ENCODE peak calls at places on chromosomes 7 and 10, in eight cellular contexts. One of them, this sample, is unnamed.

GRCh38 chr10:23190872-23191763 is 994 bp upstream of the PTF1A start:
- DNase-seq in A549: no peak
- DNase-seq in H9: peak; percentile 51
- DNase-seq in neural progenitor cell: peak; percentile 75
- DNase-seq in SK-N-SH: no peak
- DNase-seq in GM23338: peak; percentile 75
- DNase-seq in GM23248: no peak
- DNase-seq in neuronal stem cell: no peak
- DNase-seq in this sample: peak; percentile 52

GRCh38 chr10:125878957-125879835 is 1.9 kb downstream of the DHX32 start:
- DNase-seq in A549: peak; percentile 75
- DNase-seq in H9: no peak
- DNase-seq in neural progenitor cell: no peak
- DNase-seq in SK-N-SH: no peak
- DNase-seq in GM23338: no peak
- DNase-seq in GM23248: peak; percentile 91
- DNase-seq in neuronal stem cell: no peak
- DNase-seq in this sample: no peak

GRCh38 chr7:33853361-33854062 is 51.8 kb upstream of the BMPER start:
- DNase-seq in A549: no peak
- DNase-seq in H9: no peak
- DNase-seq in neural progenitor cell: no peak
- DNase-seq in SK-N-SH: no peak
- DNase-seq in GM23338: no peak
- DNase-seq in GM23248: peak; percentile 96
- DNase-seq in neuronal stem cell: no peak
- DNase-seq in this sample: no peak

GRCh38 chr7:95608344-95609173 is 12.2 kb upstream of the PDK4 start:
- DNase-seq in A549: peak; percentile 61
- DNase-seq in H9: peak; percentile 57
- DNase-seq in neural progenitor cell: peak; percentile 3
- DNase-seq in SK-N-SH: peak; percentile 28
- DNase-seq in GM23338: peak; percentile 74
- DNase-seq in GM23248: peak; percentile 96
- DNase-seq in neuronal stem cell: peak; percentile 9
- DNase-seq in this sample: peak; percentile 96

GRCh38 chr7:78996013-78996412 is 457.5 kb downstream of the MAGI2 start:
- DNase-seq in A549: no peak
- DNase-seq in H9: no peak
- DNase-seq in neural progenitor cell: no peak
- DNase-seq in SK-N-SH: no peak
- DNase-seq in GM23338: no peak
- DNase-seq in GM23248: no peak
- DNase-seq in neuronal stem cell: no peak
- DNase-seq in this sample: no peak

GRCh38 chr10:33237736-33238624 is 96.5 kb downstream of the NRP1 start:
- DNase-seq in A549: peak; percentile 90
- DNase-seq in H9: no peak
- DNase-seq in neural progenitor cell: no peak
- DNase-seq in SK-N-SH: no peak
- DNase-seq in GM23338: no peak
- DNase-seq in GM23248: peak; percentile 97
- DNase-seq in neuronal stem cell: no peak
- DNase-seq in this sample: peak; percentile 88

GRCh38 chr7:132437730-132438129 is 138.5 kb downstream of the PLXNA4 start:
- DNase-seq in A549: no peak
- DNase-seq in H9: no peak
- DNase-seq in neural progenitor cell: no peak
- DNase-seq in SK-N-SH: no peak
- DNase-seq in GM23338: no peak
- DNase-seq in GM23248: no peak
- DNase-seq in neuronal stem cell: no peak
- DNase-seq in this sample: no peak

GRCh38 chr7:55325371-55325792 is 39.8 kb upstream of the LANCL2 start:
- DNase-seq in A549: no peak
- DNase-seq in H9: no peak
- DNase-seq in neural progenitor cell: no peak
- DNase-seq in SK-N-SH: no peak
- DNase-seq in GM23338: no peak
- DNase-seq in GM23248: peak; percentile 96
- DNase-seq in neuronal stem cell: no peak
- DNase-seq in this sample: peak; percentile 95

GRCh38 chr7:131370523-131370968 is 42.9 kb downstream of the MKLN1 start:
- DNase-seq in A549: no peak
- DNase-seq in H9: peak; percentile 28
- DNase-seq in neural progenitor cell: peak; percentile 21
- DNase-seq in SK-N-SH: no peak
- DNase-seq in GM23338: peak; percentile 77
- DNase-seq in GM23248: peak; percentile 33
- DNase-seq in neuronal stem cell: no peak
- DNase-seq in this sample: no peak

GRCh38 chr10:91198781-91199180 is 21.7 kb upstream of the PCGF5 start:
- DNase-seq in A549: no peak
- DNase-seq in H9: no peak
- DNase-seq in neural progenitor cell: no peak
- DNase-seq in SK-N-SH: no peak
- DNase-seq in GM23338: no peak
- DNase-seq in GM23248: peak; percentile 88
- DNase-seq in neuronal stem cell: no peak
- DNase-seq in this sample: no peak

GRCh38 chr10:124150807-124151417 is 57.5 kb upstream of the CHST15 start:
- DNase-seq in A549: no peak
- DNase-seq in H9: no peak
- DNase-seq in neural progenitor cell: no peak
- DNase-seq in SK-N-SH: no peak
- DNase-seq in GM23338: no peak
- DNase-seq in GM23248: no peak
- DNase-seq in neuronal stem cell: no peak
- DNase-seq in this sample: no peak

GRCh38 chr7:108499575-108499974 is 26.4 kb downstream of the PNPLA8 start:
- DNase-seq in A549: no peak
- DNase-seq in H9: no peak
- DNase-seq in neural progenitor cell: no peak
- DNase-seq in SK-N-SH: no peak
- DNase-seq in GM23338: no peak
- DNase-seq in GM23248: peak; percentile 11
- DNase-seq in neuronal stem cell: no peak
- DNase-seq in this sample: peak; percentile 6

GRCh38 chr7:55148571-55148970 is 129.8 kb downstream of the EGFR start:
- DNase-seq in A549: no peak
- DNase-seq in H9: no peak
- DNase-seq in neural progenitor cell: no peak
- DNase-seq in SK-N-SH: no peak
- DNase-seq in GM23338: no peak
- DNase-seq in GM23248: no peak
- DNase-seq in neuronal stem cell: no peak
- DNase-seq in this sample: no peak

GRCh38 chr10:101759354-101760247 is 16.3 kb downstream of the FGF8 start:
- DNase-seq in A549: no peak
- DNase-seq in H9: peak; percentile 61
- DNase-seq in neural progenitor cell: peak; percentile 63
- DNase-seq in SK-N-SH: peak; percentile 35
- DNase-seq in GM23338: peak; percentile 67
- DNase-seq in GM23248: no peak
- DNase-seq in neuronal stem cell: no peak
- DNase-seq in this sample: peak; percentile 67

GRCh38 chr10:110502851-110503301 is 5.2 kb downstream of the DUSP5 start:
- DNase-seq in A549: no peak
- DNase-seq in H9: no peak
- DNase-seq in neural progenitor cell: no peak
- DNase-seq in SK-N-SH: no peak
- DNase-seq in GM23338: no peak
- DNase-seq in GM23248: peak; percentile 90
- DNase-seq in neuronal stem cell: no peak
- DNase-seq in this sample: peak; percentile 89

GRCh38 chr7:133253522-133253882 is 624 bp downstream of the EXOC4 start:
- DNase-seq in A549: no peak
- DNase-seq in H9: no peak
- DNase-seq in neural progenitor cell: peak; percentile 13
- DNase-seq in SK-N-SH: no peak
- DNase-seq in GM23338: no peak
- DNase-seq in GM23248: peak; percentile 51
- DNase-seq in neuronal stem cell: peak; percentile 2
- DNase-seq in this sample: no peak

GRCh38 chr7:49878627-49879026 is 105.2 kb downstream of the VWC2 start:
- DNase-seq in A549: no peak
- DNase-seq in H9: no peak
- DNase-seq in neural progenitor cell: no peak
- DNase-seq in SK-N-SH: no peak
- DNase-seq in GM23338: no peak
- DNase-seq in GM23248: no peak
- DNase-seq in neuronal stem cell: no peak
- DNase-seq in this sample: no peak

GRCh38 chr7:28409716-28410627 is 2.3 kb upstream of the CREB5 start:
- DNase-seq in A549: peak; percentile 17
- DNase-seq in H9: peak; percentile 60
- DNase-seq in neural progenitor cell: peak; percentile 75
- DNase-seq in SK-N-SH: peak; percentile 76
- DNase-seq in GM23338: peak; percentile 81
- DNase-seq in GM23248: peak; percentile 82
- DNase-seq in neuronal stem cell: peak; percentile 45
- DNase-seq in this sample: peak; percentile 83

GRCh38 chr10:107031981-107032699 is 132.4 kb downstream of the SORCS1 start:
- DNase-seq in A549: no peak
- DNase-seq in H9: no peak
- DNase-seq in neural progenitor cell: no peak
- DNase-seq in SK-N-SH: peak; percentile 28
- DNase-seq in GM23338: no peak
- DNase-seq in GM23248: no peak
- DNase-seq in neuronal stem cell: no peak
- DNase-seq in this sample: no peak

GRCh38 chr7:11529382-11529781 is 302.6 kb downstream of the THSD7A start:
- DNase-seq in A549: no peak
- DNase-seq in H9: no peak
- DNase-seq in neural progenitor cell: no peak
- DNase-seq in SK-N-SH: no peak
- DNase-seq in GM23338: no peak
- DNase-seq in GM23248: no peak
- DNase-seq in neuronal stem cell: no peak
- DNase-seq in this sample: no peak
- H3K4me2 ChIP-seq in A549: no peak overlapping the region
- H3K4me2 ChIP-seq in H9: no peak overlapping the region
- H3K4me2 ChIP-seq in neural progenitor cell: no peak overlapping the region
- H3K4me2 ChIP-seq in SK-N-SH: no peak overlapping the region
- H3K4me2 ChIP-seq in GM23338: no peak overlapping the region
- H3K4me2 ChIP-seq in GM23248: no peak overlapping the region
- H3K4me2 ChIP-seq in neuronal stem cell: no peak overlapping the region
- H3K4me2 ChIP-seq in this sample: no peak overlapping the region

GRCh38 chr10:59383436-59383835 is 21.1 kb upstream of the FAM13C start:
- DNase-seq in A549: no peak
- DNase-seq in H9: no peak
- DNase-seq in neural progenitor cell: peak; percentile 72
- DNase-seq in SK-N-SH: no peak
- DNase-seq in GM23338: no peak
- DNase-seq in GM23248: peak; percentile 5
- DNase-seq in neuronal stem cell: no peak
- DNase-seq in this sample: no peak

GRCh38 chr10:59383908-59384307 is 21.6 kb upstream of the FAM13C start:
- DNase-seq in A549: no peak
- DNase-seq in H9: no peak
- DNase-seq in neural progenitor cell: no peak
- DNase-seq in SK-N-SH: no peak
- DNase-seq in GM23338: no peak
- DNase-seq in GM23248: no peak
- DNase-seq in neuronal stem cell: no peak
- DNase-seq in this sample: no peak

GRCh38 chr10:59381687-59382086 is 19.3 kb upstream of the FAM13C start:
- DNase-seq in A549: no peak
- DNase-seq in H9: no peak
- DNase-seq in neural progenitor cell: no peak
- DNase-seq in SK-N-SH: no peak
- DNase-seq in GM23338: no peak
- DNase-seq in GM23248: no peak
- DNase-seq in neuronal stem cell: no peak
- DNase-seq in this sample: no peak

GRCh38 chr10:59384761-59385160 is 22.4 kb upstream of the FAM13C start:
- DNase-seq in A549: no peak
- DNase-seq in H9: no peak
- DNase-seq in neural progenitor cell: no peak
- DNase-seq in SK-N-SH: no peak
- DNase-seq in GM23338: no peak
- DNase-seq in GM23248: no peak
- DNase-seq in neuronal stem cell: no peak
- DNase-seq in this sample: no peak

DNA sequence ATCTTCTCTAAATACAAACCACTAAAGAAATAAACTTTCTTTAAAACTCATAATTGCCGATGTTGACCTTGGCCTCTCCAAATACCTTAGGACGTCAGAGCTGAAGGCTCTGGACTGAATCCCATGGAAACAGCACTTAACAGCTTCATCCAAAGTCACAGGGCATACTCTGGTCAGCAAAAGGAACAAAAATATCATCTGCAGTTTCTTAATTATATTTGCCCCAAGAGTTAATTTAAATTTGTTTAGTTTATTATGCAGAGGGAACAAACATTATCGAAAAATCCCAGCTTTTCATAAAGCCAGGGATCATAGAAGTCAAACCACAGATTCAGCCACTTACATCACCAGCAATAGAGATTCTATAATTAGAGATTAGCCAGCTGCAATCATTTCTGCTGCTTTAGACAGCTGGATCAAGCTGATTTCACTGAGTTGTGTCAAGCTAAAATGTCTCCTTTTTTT is 20.5 kb upstream of the FAM13C start:
- DNase-seq in A549: no peak
- DNase-seq in H9: no peak
- DNase-seq in neural progenitor cell: no peak
- DNase-seq in SK-N-SH: no peak
- DNase-seq in GM23338: no peak
- DNase-seq in GM23248: peak; percentile 6
- DNase-seq in neuronal stem cell: no peak
- DNase-seq in this sample: no peak
- H3K4me2 ChIP-seq in A549: no peak overlapping the region
- H3K4me2 ChIP-seq in H9: no peak overlapping the region
- H3K4me2 ChIP-seq in neural progenitor cell: peak overlapping the region; percentile 19
- H3K4me2 ChIP-seq in SK-N-SH: no peak overlapping the region
- H3K4me2 ChIP-seq in GM23338: no peak overlapping the region
- H3K4me2 ChIP-seq in GM23248: no peak overlapping the region
- H3K4me2 ChIP-seq in neuronal stem cell: no peak overlapping the region
- H3K4me2 ChIP-seq in this sample: peak overlapping the region; percentile 25

DNA sequence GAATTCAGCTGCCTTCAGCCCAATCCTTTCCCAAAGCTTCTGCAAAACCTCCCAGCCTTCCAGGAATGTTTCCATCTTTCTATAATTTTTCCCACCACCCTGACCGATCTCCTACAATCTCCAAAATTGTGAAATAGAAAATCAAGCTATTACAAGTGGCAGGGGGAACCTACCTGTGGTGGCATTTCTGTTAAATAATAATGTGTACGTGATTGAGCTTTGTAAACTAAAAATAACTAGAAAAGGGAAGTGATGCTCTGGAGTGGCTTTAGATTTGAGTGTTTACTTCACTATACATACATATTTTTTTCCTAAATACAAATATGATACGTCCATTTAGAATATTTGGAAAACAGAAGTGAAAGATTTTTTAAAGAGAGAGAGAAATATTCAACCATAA is 593.6 kb downstream of the GRM8 start:
- DNase-seq in A549: no peak
- DNase-seq in H9: no peak
- DNase-seq in neural progenitor cell: no peak
- DNase-seq in SK-N-SH: no peak
- DNase-seq in GM23338: no peak
- DNase-seq in GM23248: no peak
- DNase-seq in neuronal stem cell: no peak
- DNase-seq in this sample: peak; percentile 18
- H3K4me2 ChIP-seq in A549: no peak overlapping the region
- H3K4me2 ChIP-seq in H9: no peak overlapping the region
- H3K4me2 ChIP-seq in neural progenitor cell: no peak overlapping the region
- H3K4me2 ChIP-seq in SK-N-SH: no peak overlapping the region
- H3K4me2 ChIP-seq in GM23338: no peak overlapping the region
- H3K4me2 ChIP-seq in GM23248: no peak overlapping the region
- H3K4me2 ChIP-seq in neuronal stem cell: no peak overlapping the region
- H3K4me2 ChIP-seq in this sample: no peak overlapping the region

GRCh38 chr10:77478248-77478963 is 159.2 kb downstream of the KCNMA1 start:
- DNase-seq in A549: no peak
- DNase-seq in H9: no peak
- DNase-seq in neural progenitor cell: no peak
- DNase-seq in SK-N-SH: no peak
- DNase-seq in GM23338: no peak
- DNase-seq in GM23248: peak; percentile 92
- DNase-seq in neuronal stem cell: no peak
- DNase-seq in this sample: peak; percentile 96
- H3K4me2 ChIP-seq in A549: peak overlapping the region; percentile 18
- H3K4me2 ChIP-seq in H9: no peak overlapping the region
- H3K4me2 ChIP-seq in neural progenitor cell: no peak overlapping the region
- H3K4me2 ChIP-seq in SK-N-SH: peak overlapping the region; percentile 22
- H3K4me2 ChIP-seq in GM23338: no peak overlapping the region
- H3K4me2 ChIP-seq in GM23248: peak overlapping the region; percentile 49
- H3K4me2 ChIP-seq in neuronal stem cell: no peak overlapping the region
- H3K4me2 ChIP-seq in this sample: no peak overlapping the region